ENCODE peak calls at places on chromosomes 4 and X, in six cellular contexts. F is A549, G is GM12878, H is HepG2, X is K562, M is endothelial cell of umbilical vein. B is an unnamed sample.

GRCh38 chr4:170853422-170854021 is 763.8 kb upstream of the AADAT start:
- DNase-seq in H (peak; percentile 19), G (peak; percentile 9), M (no peak), F (no peak), X (peak; percentile 6), B (peak; percentile 63)

GRCh38 chrX:27599928-27600327 is 9.8 kb downstream of the DCAF8L2 start:
- DNase-seq in H (peak; percentile 0), F (peak; percentile 24), G (no peak), X (no peak), M (peak; percentile 70), B (peak; percentile 2)

GRCh38 chr4:10762541-10762940 is 78.0 kb upstream of the CLNK start:
- DNase-seq in M (no peak), X (no peak), G (no peak), F (no peak), H (no peak), B (no peak)

GRCh38 chrX:87873988-87874500 is 356.4 kb downstream of the KLHL4 start:
- DNase-seq in F (no peak), H (no peak), M (no peak), X (no peak), G (no peak), B (peak; percentile 1)

GRCh38 chrX:114611018-114611619 is 27.2 kb downstream of the HTR2C start:
- DNase-seq in G (no peak), X (peak; percentile 32), F (peak; percentile 9), H (peak; percentile 3), M (peak; percentile 31), B (peak; percentile 44)

GRCh38 chr4:154738426-154738825 is 5.4 kb upstream of the LRAT start:
- DNase-seq in M (no peak), G (no peak), F (no peak), H (no peak), X (no peak), B (no peak)

GRCh38 chrX:20664774-20665173 is 398.1 kb upstream of the RPS6KA3 start:
- DNase-seq in M (no peak), G (no peak), F (no peak), H (no peak), X (no peak), B (no peak)

GRCh38 chr4:78667337-78667736 is 108.8 kb upstream of the BMP2K start:
- DNase-seq in M (no peak), X (no peak), F (no peak), H (no peak), G (no peak), B (no peak)

GRCh38 chrX:45202171-45202570 is 1.5 kb upstream of the DIPK2B start:
- DNase-seq in X (no peak), M (no peak), F (no peak), H (no peak), G (no peak), B (no peak)

GRCh38 chr4:77430847-77431246 is 174.8 kb upstream of the CXCL13 start:
- DNase-seq in G (no peak), X (no peak), M (no peak), H (no peak), F (no peak), B (peak; percentile 1)

GRCh38 chr4:184688447-184688846 is 38.9 kb downstream of the PRIMPOL start:
- DNase-seq in F (peak; percentile 38), X (no peak), G (no peak), M (peak; percentile 93), H (no peak), B (no peak)

GRCh38 chrX:39592776-39593175 is 505.0 kb downstream of the BCOR start:
- DNase-seq in X (no peak), M (no peak), F (no peak), H (no peak), G (no peak), B (no peak)

GRCh38 chr4:185396724-185397402 is at the start of gene ANKRD37:
- DNase-seq in H (peak; percentile 68), X (no peak), F (no peak), G (no peak), M (peak; percentile 69), B (no peak)

GRCh38 chr4:6109842-6110560 is 90.3 kb downstream of the JAKMIP1 start:
- DNase-seq in H (peak; percentile 7), M (no peak), F (peak; percentile 11), X (no peak), G (no peak), B (peak; percentile 32)

GRCh38 chr4:138439143-138439581 is 197.0 kb upstream of the SLC7A11 start:
- DNase-seq in X (no peak), G (no peak), F (no peak), M (peak; percentile 60), H (no peak), B (no peak)

GRCh38 chrX:9940397-9940796 is 26.8 kb upstream of the CLDN34 start:
- DNase-seq in F (no peak), G (no peak), H (no peak), X (no peak), M (peak; percentile 78), B (peak; percentile 68)

GRCh38 chr4:56655209-56655626 is 25.9 kb downstream of the HOPX start:
- DNase-seq in M (no peak), H (no peak), F (no peak), X (no peak), G (no peak), B (no peak)

GRCh38 chr4:113406723-113407016 is 354.9 kb downstream of the CAMK2D start:
- DNase-seq in M (no peak), H (no peak), X (no peak), F (no peak), G (no peak), B (no peak)

GRCh38 chr4:52824270-52824602 is 37.9 kb upstream of the RASL11B start:
- DNase-seq in H (no peak), F (no peak), X (no peak), G (no peak), M (no peak), B (no peak)

GRCh38 chr4:93080316-93080715 is 748.2 kb upstream of the ATOH1 start:
- DNase-seq in F (no peak), X (no peak), G (no peak), H (no peak), M (no peak), B (no peak)

GRCh38 chrX:131331152-131331551 is 42.0 kb upstream of the IGSF1 start:
- DNase-seq in F (no peak), G (no peak), M (no peak), H (no peak), X (peak; percentile 6), B (peak; percentile 0)

GRCh38 chr4:17619416-17620105 is 5.1 kb downstream of the MED28 start:
- DNase-seq in X (no peak), M (no peak), F (no peak), H (no peak), G (no peak), B (no peak)

GRCh38 chr4:139556071-139556734 is at the start of gene SETD7:
- DNase-seq in H (no peak), M (peak; percentile 87), G (no peak), F (peak; percentile 38), X (peak; percentile 30), B (peak; percentile 77)

GRCh38 chr4:31175242-31175910 is 455.2 kb downstream of the PCDH7 start:
- DNase-seq in G (no peak), F (no peak), H (no peak), M (peak; percentile 7), X (no peak), B (no peak)

GRCh38 chrX:4240541-4241194 is 527.2 kb upstream of the PRKX start:
- DNase-seq in H (peak; percentile 3), G (no peak), F (no peak), M (no peak), X (no peak), B (peak; percentile 37)

GRCh38 chr4:7865533-7865932 is 74.1 kb downstream of the AFAP1 start:
- DNase-seq in F (no peak), G (no peak), M (no peak), X (no peak), H (no peak), B (no peak)

GRCh38 chrX:105483011-105483410 is 262.5 kb upstream of the TEX13A start:
- DNase-seq in H (no peak), X (no peak), M (peak; percentile 16), F (no peak), G (no peak), B (no peak)
- TF ChIP-seq MYC in H (no peak), X (no peak), M (no peak), F (no peak), G (no peak), B (no peak)

GRCh38 chrX:66164931-66165330 is 884 bp downstream of the HEPH start:
- DNase-seq in G (no peak), X (no peak), M (no peak), F (no peak), H (no peak), B (no peak)
- H3K4me3 ChIP-seq in G (no peak overlapping the region), X (peak overlapping the region; percentile 66), M (no peak overlapping the region), F (no peak overlapping the region), H (no peak overlapping the region), B (no peak overlapping the region)

GRCh38 chr4:99091174-99091573 is 2.6 kb upstream of the ADH5 start:
- DNase-seq in G (no peak), X (no peak), H (no peak), M (no peak), F (no peak), B (no peak)

GRCh38 chr4:99084595-99084994 is 4.0 kb downstream of the ADH5 start:
- DNase-seq in X (no peak), F (no peak), M (no peak), G (no peak), H (no peak), B (no peak)

GRCh38 chr4:99087887-99088484 is 602 bp downstream of the ADH5 start:
- DNase-seq in X (peak; percentile 34), G (no peak), F (peak; percentile 32), M (peak; percentile 72), H (peak; percentile 48), B (peak; percentile 68)

GRCh38 chr4:99090511-99090910 is 1.9 kb upstream of the ADH5 start:
- DNase-seq in H (no peak), M (no peak), G (no peak), F (no peak), X (no peak), B (no peak)

GRCh38 chr4:99088485-99089365 is at the start of gene ADH5:
- DNase-seq in H (peak; percentile 78), X (peak; percentile 93), F (peak; percentile 74), M (peak; percentile 72), G (peak; percentile 51), B (peak; percentile 91)
- TF ChIP-seq POLR2A in H (peak; percentile 97), X (peak; percentile 98), F (peak; percentile 91), M (peak; percentile 91), G (peak; percentile 96), B (peak; percentile 86)

GRCh38 chr4:55435136-55435535 is 39.4 kb downstream of the TMEM165 start:
- DNase-seq in H (no peak), X (no peak), F (no peak), G (peak; percentile 1), M (peak; percentile 69), B (no peak)
- TF ChIP-seq MYC in H (no peak), X (no peak), F (no peak), G (no peak), M (no peak), B (no peak)

GRCh38 chr4:73844352-73844751 is 7.9 kb downstream of the CXCL6 start:
- DNase-seq in M (peak; percentile 57), G (no peak), F (no peak), X (no peak), H (no peak), B (peak; percentile 75)
- H3K4me3 ChIP-seq in M (no peak overlapping the region), G (no peak overlapping the region), F (no peak overlapping the region), X (no peak overlapping the region), H (no peak overlapping the region), B (peak overlapping the region; percentile 6)